ENCODE peak calls at places on chromosomes 3 and 15, in nine cellular contexts. B is mesendoderm; V is activated effector memory CD4-positive, alpha-beta T cell treated with Interleukin-2 at 50 U/mL for 16 hours; P is activated CD4-positive, alpha-beta T cell treated with anti-CD3 and anti-CD28 coated beads, Interleukin-2, amount 50 U/mL, for 1 hour; Y is KG1; Q is COLO829; E is stimulated activated CD8-positive, alpha-beta memory T cell treated with anti-CD3 and anti-CD28 coated beads, Interleukin-2, amount 100 ng/mL, for 1 hour; J is ecto neural progenitor cell; H is stimulated activated CD4-positive, alpha-beta T cell treated with anti-CD3 and anti-CD28 coated beads, Interleukin-15, amount 100 ng/mL, for 1 hour. C is an unnamed sample.

GRCh38 chr3:194472290-194472920 is 14.4 kb downstream of the ATP13A3 start:
- DNase-seq in Y (no peak), J (no peak), V (no peak), B (peak; percentile 82), E (no peak), Q (peak; percentile 78), H (no peak), P (no peak), C (peak; percentile 52)

GRCh38 chr3:176697284-176697889 is 499.9 kb downstream of the TBL1XR1 start:
- DNase-seq in J (no peak), E (no peak), Q (no peak), H (no peak), V (no peak), P (no peak), B (peak; percentile 84), Y (no peak), C (no peak)

GRCh38 chr15:39442898-39443297 is 138.0 kb upstream of the THBS1 start:
- DNase-seq in Y (no peak), Q (no peak), H (no peak), E (no peak), P (no peak), V (no peak), B (no peak), J (no peak), C (no peak)

GRCh38 chr3:36792342-36792741 is 28.0 kb upstream of the DCLK3 start:
- DNase-seq in Y (no peak), H (no peak), V (no peak), E (no peak), Q (peak; percentile 23), P (peak; percentile 2), B (peak; percentile 86), J (peak; percentile 65), C (no peak)

GRCh38 chr3:27729748-27730611 is 7.9 kb upstream of the EOMES start:
- DNase-seq in H (no peak), Q (no peak), V (no peak), P (no peak), Y (no peak), B (peak; percentile 78), E (no peak), J (peak; percentile 65), C (no peak)

GRCh38 chr15:29820802-29821160 is 1.5 kb downstream of the TJP1 start:
- DNase-seq in E (no peak), J (no peak), H (no peak), P (no peak), Y (no peak), Q (no peak), V (no peak), B (no peak), C (no peak)

GRCh38 chr3:133964547-133964946 is 65.2 kb downstream of the SLCO2A1 start:
- DNase-seq in H (no peak), J (no peak), P (no peak), B (peak; percentile 42), Q (no peak), Y (no peak), E (no peak), V (no peak), C (no peak)

GRCh38 chr3:151003024-151003771 is 30.7 kb upstream of the CLRN1 start:
- DNase-seq in Q (no peak), J (no peak), P (no peak), B (no peak), E (no peak), H (no peak), Y (no peak), V (no peak), C (no peak)

GRCh38 chr3:165903885-165904284 is 66.7 kb upstream of the BCHE start:
- DNase-seq in P (no peak), E (no peak), Y (no peak), H (no peak), B (peak; percentile 51), Q (no peak), V (no peak), J (no peak), C (no peak)

C was measured in naive thymus-derived CD4-positive, alpha-beta T cell.